ENCODE peak calls at places on chromosomes 16 and 17, in eight cellular contexts. One of them, this sample, is unnamed.

GRCh38 chr17:48760411-48760810 is 31.9 kb upstream of the HOXB13 start:
- DNase-seq in AG09319: no peak
- DNase-seq in NCI-H446: no peak
- DNase-seq in AG09309: no peak
- DNase-seq in activated CD4-positive, alpha-beta T cell treated with anti-CD3 and anti-CD28 coated beads, Interleukin-2, amount 10 ng/mL, durations not matched to agents 7 days and 5 days: no peak
- DNase-seq in HL-60: no peak
- DNase-seq in cardiac septum: no peak
- DNase-seq in GM19239: no peak
- DNase-seq in this sample: no peak

GRCh38 chr17:81037783-81038733 is 3.1 kb downstream of the BAIAP2 start:
- DNase-seq in cardiac septum: no peak
- DNase-seq in HL-60: no peak
- DNase-seq in AG09319: no peak
- DNase-seq in activated CD4-positive, alpha-beta T cell treated with anti-CD3 and anti-CD28 coated beads, Interleukin-2, amount 10 ng/mL, durations not matched to agents 7 days and 5 days: no peak
- DNase-seq in AG09309: no peak
- DNase-seq in NCI-H446: no peak
- DNase-seq in GM19239: no peak
- DNase-seq in this sample: no peak

GRCh38 chr16:83626204-83626603 is 181.6 kb upstream of the HSBP1 start:
- DNase-seq in activated CD4-positive, alpha-beta T cell treated with anti-CD3 and anti-CD28 coated beads, Interleukin-2, amount 10 ng/mL, durations not matched to agents 7 days and 5 days: no peak
- DNase-seq in cardiac septum: no peak
- DNase-seq in GM19239: no peak
- DNase-seq in AG09319: no peak
- DNase-seq in AG09309: no peak
- DNase-seq in NCI-H446: no peak
- DNase-seq in HL-60: no peak
- DNase-seq in this sample: no peak

GRCh38 chr16:16877061-16877460 is 498.1 kb downstream of the NPIPA7 start:
- DNase-seq in HL-60: no peak
- DNase-seq in activated CD4-positive, alpha-beta T cell treated with anti-CD3 and anti-CD28 coated beads, Interleukin-2, amount 10 ng/mL, durations not matched to agents 7 days and 5 days: no peak
- DNase-seq in GM19239: no peak
- DNase-seq in AG09309: no peak
- DNase-seq in NCI-H446: no peak
- DNase-seq in AG09319: no peak
- DNase-seq in cardiac septum: no peak
- DNase-seq in this sample: no peak

GRCh38 chr17:8698142-8699050 is 46.2 kb downstream of the CCDC42 start:
- DNase-seq in AG09309: no peak
- DNase-seq in GM19239: no peak
- DNase-seq in NCI-H446: no peak
- DNase-seq in cardiac septum: no peak
- DNase-seq in HL-60: no peak
- DNase-seq in activated CD4-positive, alpha-beta T cell treated with anti-CD3 and anti-CD28 coated beads, Interleukin-2, amount 10 ng/mL, durations not matched to agents 7 days and 5 days: no peak
- DNase-seq in AG09319: no peak
- DNase-seq in this sample: peak

GRCh38 chr17:51590071-51590470 is 329.7 kb downstream of the UTP18 start:
- DNase-seq in NCI-H446: peak
- DNase-seq in HL-60: no peak
- DNase-seq in activated CD4-positive, alpha-beta T cell treated with anti-CD3 and anti-CD28 coated beads, Interleukin-2, amount 10 ng/mL, durations not matched to agents 7 days and 5 days: no peak
- DNase-seq in AG09309: no peak
- DNase-seq in cardiac septum: no peak
- DNase-seq in AG09319: no peak
- DNase-seq in GM19239: no peak
- DNase-seq in this sample: no peak

GRCh38 chr17:44353656-44354331 is 8.7 kb downstream of the GRN start:
- DNase-seq in AG09319: no peak
- DNase-seq in GM19239: no peak
- DNase-seq in NCI-H446: no peak
- DNase-seq in activated CD4-positive, alpha-beta T cell treated with anti-CD3 and anti-CD28 coated beads, Interleukin-2, amount 10 ng/mL, durations not matched to agents 7 days and 5 days: no peak
- DNase-seq in AG09309: no peak
- DNase-seq in HL-60: no peak
- DNase-seq in cardiac septum: no peak
- DNase-seq in this sample: no peak

GRCh38 chr17:4735825-4736651 is 3.6 kb upstream of the ZMYND15 start:
- DNase-seq in cardiac septum: no peak
- DNase-seq in GM19239: no peak
- DNase-seq in activated CD4-positive, alpha-beta T cell treated with anti-CD3 and anti-CD28 coated beads, Interleukin-2, amount 10 ng/mL, durations not matched to agents 7 days and 5 days: no peak
- DNase-seq in NCI-H446: no peak
- DNase-seq in AG09309: no peak
- DNase-seq in HL-60: peak
- DNase-seq in AG09319: no peak
- DNase-seq in this sample: no peak

GRCh38 chr16:12470311-12471229 is 333.1 kb downstream of the CPPED1 start:
- DNase-seq in AG09319: no peak
- DNase-seq in NCI-H446: no peak
- DNase-seq in HL-60: no peak
- DNase-seq in cardiac septum: peak
- DNase-seq in GM19239: no peak
- DNase-seq in activated CD4-positive, alpha-beta T cell treated with anti-CD3 and anti-CD28 coated beads, Interleukin-2, amount 10 ng/mL, durations not matched to agents 7 days and 5 days: no peak
- DNase-seq in AG09309: no peak
- DNase-seq in this sample: no peak